ENCODE peak calls at places on chromosome 1, in seven cellular contexts. S, B, K, F, J, H and W are unnamed samples.

GRCh38 chr1:2193514-2194251 is 889 bp downstream of the FAAP20 start:
- DNase-seq in B (no peak), F (no peak), S (no peak), H (no peak), K (no peak), J (no peak), W (no peak)

GRCh38 chr1:170676628-170677027 is 12.7 kb downstream of the PRRX1 start:
- DNase-seq in F (no peak), K (no peak), J (no peak), H (no peak), S (no peak), B (no peak), W (no peak)

GRCh38 chr1:16006552-16007485 is 2.8 kb downstream of the SRARP start:
- DNase-seq in S (peak; percentile 31), J (no peak), F (peak; percentile 41), B (peak; percentile 53), H (no peak), K (no peak), W (no peak)

GRCh38 chr1:204692320-204692851 is 6.8 kb upstream of the LRRN2 start:
- DNase-seq in B (no peak), F (no peak), K (no peak), H (no peak), S (no peak), J (no peak), W (no peak)

GRCh38 chr1:165871311-165872067 is 44.1 kb downstream of the UCK2 start:
- DNase-seq in J (peak; percentile 16), S (peak; percentile 93), F (peak; percentile 72), H (peak; percentile 31), B (no peak), K (no peak), W (peak; percentile 61)

GRCh38 chr1:214516434-214517326 is 34.7 kb downstream of the PTPN14 start:
- DNase-seq in F (no peak), B (no peak), J (no peak), K (no peak), S (no peak), H (no peak), W (no peak)

GRCh38 chr1:11768821-11769220 is 6.8 kb downstream of the C1orf167 start:
- DNase-seq in K (no peak), H (no peak), B (no peak), J (no peak), S (no peak), F (no peak), W (no peak)

GRCh38 chr1:81158592-81158991 is 642.1 kb upstream of the ADGRL2 start:
- DNase-seq in B (peak; percentile 5), J (peak; percentile 24), K (no peak), S (no peak), H (no peak), F (no peak), W (no peak)

GRCh38 chr1:172967936-172968335 is 82.8 kb downstream of the TNFSF18 start:
- DNase-seq in J (no peak), S (no peak), B (no peak), F (no peak), H (no peak), K (no peak), W (no peak)

GRCh38 chr1:32701421-32701911 is 1.1 kb downstream of the SYNC start:
- DNase-seq in F (peak; percentile 72), K (no peak), H (no peak), B (no peak), J (no peak), S (no peak), W (no peak)

GRCh38 chr1:25805863-25806225 is 5.9 kb downstream of the SELENON start:
- DNase-seq in K (peak; percentile 70), S (peak; percentile 26), B (no peak), F (no peak), H (no peak), J (no peak), W (no peak)

GRCh38 chr1:199954701-199955100 is 72.8 kb upstream of the NR5A2 start:
- DNase-seq in H (peak; percentile 53), J (peak; percentile 70), K (no peak), B (no peak), S (no peak), F (peak; percentile 52), W (no peak)

GRCh38 chr1:203296456-203297073 is 8.8 kb upstream of the BTG2 start:
- DNase-seq in J (no peak), S (peak; percentile 67), H (no peak), F (no peak), B (no peak), K (no peak), W (no peak)

GRCh38 chr1:99727575-99728190 is 38.8 kb downstream of the FRRS1 start:
- DNase-seq in K (no peak), S (peak; percentile 80), H (no peak), B (peak; percentile 0), J (peak; percentile 57), F (no peak), W (no peak)

GRCh38 chr1:42765271-42765670 is 1.6 kb downstream of the P3H1 start:
- DNase-seq in K (no peak), F (no peak), B (no peak), J (no peak), H (no peak), S (no peak), W (no peak)

GRCh38 chr1:163701783-163702182 is 380.0 kb downstream of the NUF2 start:
- DNase-seq in F (no peak), B (no peak), K (no peak), H (no peak), S (no peak), J (no peak), W (no peak)

GRCh38 chr1:58874757-58875755 is 91.2 kb upstream of the JUN start:
- DNase-seq in K (peak; percentile 57), S (no peak), F (no peak), H (no peak), B (peak; percentile 4), J (peak; percentile 82), W (peak; percentile 65)

GRCh38 chr1:117967900-117968299 is 38.4 kb downstream of the WDR3 start:
- DNase-seq in K (no peak), B (no peak), H (no peak), F (no peak), J (no peak), S (no peak), W (peak; percentile 15)

GRCh38 chr1:160997323-160998038 is 23.5 kb downstream of the F11R start:
- DNase-seq in J (peak; percentile 49), K (no peak), S (peak; percentile 57), F (peak; percentile 72), H (peak; percentile 71), B (peak; percentile 56), W (no peak)

GRCh38 chr1:74504125-74505065 is 8.0 kb downstream of the LRRC53 start:
- DNase-seq in S (peak; percentile 25), J (peak; percentile 78), B (no peak), F (no peak), H (peak; percentile 76), K (peak; percentile 56), W (peak; percentile 62)

GRCh38 chr1:202576816-202577215 is 133.4 kb downstream of the SYT2 start:
- DNase-seq in H (no peak), F (no peak), S (peak; percentile 84), K (no peak), J (no peak), B (peak; percentile 52), W (no peak)

GRCh38 chr1:114648503-114648902 is 21.3 kb downstream of the DENND2C start:
- DNase-seq in K (no peak), B (no peak), S (no peak), F (no peak), H (no peak), J (no peak), W (no peak)

GRCh38 chr1:221741364-221741970 is 422 bp downstream of the DUSP10 start:
- DNase-seq in F (no peak), S (no peak), K (no peak), B (peak; percentile 49), H (peak; percentile 17), J (peak; percentile 61), W (no peak)

GRCh38 chr1:200400556-200400955 is 9.3 kb downstream of the ZNF281 start:
- DNase-seq in H (no peak), S (no peak), B (no peak), K (no peak), J (no peak), F (no peak), W (no peak)

GRCh38 chr1:203099121-203099520 is 13.3 kb upstream of the MYOG start:
- DNase-seq in H (no peak), S (no peak), K (no peak), F (no peak), B (no peak), J (no peak), W (no peak)

GRCh38 chr1:109516872-109517271 is 7.3 kb upstream of the AMIGO1 start:
- DNase-seq in B (peak; percentile 79), H (no peak), J (no peak), K (no peak), F (peak; percentile 73), S (no peak), W (no peak)

GRCh38 chr1:82321794-82322193 is 521.1 kb downstream of the ADGRL2 start:
- DNase-seq in F (no peak), J (no peak), S (no peak), B (no peak), H (no peak), K (no peak), W (no peak)

GRCh38 chr1:236240690-236241089 is 41.1 kb downstream of the ERO1B start:
- DNase-seq in K (no peak), S (no peak), H (no peak), B (no peak), F (no peak), J (no peak), W (no peak)

GRCh38 chr1:19728413-19729145 is 63.9 kb downstream of the HTR6 start:
- DNase-seq in B (no peak), K (no peak), F (no peak), J (no peak), H (no peak), S (no peak), W (no peak)

GRCh38 chr1:70819785-70820184 is 227.8 kb downstream of the PTGER3 start:
- DNase-seq in K (no peak), B (no peak), S (no peak), H (no peak), J (no peak), F (no peak), W (no peak)